ENCODE peak calls at places on chromosomes 6 and 20, in nine cellular contexts. O, Q, F, L, I, C, X, U and E are unnamed samples.

GRCh38 chr6:136706431-136706830 is 85.8 kb downstream of the MAP3K5 start:
- DNase-seq in O (no peak), Q (no peak), F (no peak), L (no peak), I (no peak), C (no peak), X (no peak), U (peak), E (no peak)

GRCh38 chr20:41358230-41358629 is 8.4 kb downstream of the EMILIN3 start:
- DNase-seq in O (peak), Q (peak), F (no peak), L (no peak), I (no peak), C (no peak), X (no peak), U (no peak), E (no peak)

GRCh38 chr6:40922281-40922680 is 116.7 kb downstream of the UNC5CL start:
- DNase-seq in O (no peak), Q (no peak), F (peak), L (no peak), I (no peak), C (no peak), X (no peak), U (no peak), E (no peak)

GRCh38 chr6:117601811-117602150 is 530 bp downstream of the GOPC start:
- DNase-seq in O (peak), Q (no peak), F (no peak), L (no peak), I (peak), C (no peak), X (no peak), U (no peak), E (no peak)

GRCh38 chr20:56522311-56522710 is 2.2 kb upstream of the FAM209A start:
- DNase-seq in O (no peak), Q (no peak), F (no peak), L (no peak), I (no peak), C (no peak), X (no peak), U (no peak), E (no peak)

GRCh38 chr6:131523988-131524673 is 48.9 kb upstream of the ARG1 start:
- DNase-seq in O (no peak), Q (no peak), F (no peak), L (no peak), I (no peak), C (no peak), X (no peak), U (no peak), E (no peak)

GRCh38 chr6:111870054-111870750 is 3.0 kb downstream of the FYN start:
- DNase-seq in O (no peak), Q (no peak), F (no peak), L (no peak), I (no peak), C (no peak), X (no peak), U (no peak), E (no peak)

GRCh38 chr6:36848658-36849441 is 9.6 kb upstream of the CPNE5 start:
- DNase-seq in O (peak), Q (no peak), F (no peak), L (no peak), I (peak), C (no peak), X (no peak), U (no peak), E (no peak)

GRCh38 chr20:42836339-42836738 is 353.4 kb downstream of the PTPRT start:
- DNase-seq in O (peak), Q (peak), F (no peak), L (no peak), I (no peak), C (no peak), X (no peak), U (no peak), E (no peak)

GRCh38 chr6:579339-579738 is 77.6 kb downstream of the HUS1B start:
- DNase-seq in O (no peak), Q (no peak), F (peak), L (no peak), I (no peak), C (peak), X (no peak), U (no peak), E (no peak)

GRCh38 chr6:114690625-114691024 is 347.8 kb upstream of the HS3ST5 start:
- DNase-seq in O (no peak), Q (no peak), F (no peak), L (no peak), I (no peak), C (no peak), X (no peak), U (no peak), E (no peak)

GRCh38 chr20:7879883-7880282 is 60.4 kb downstream of the HAO1 start:
- DNase-seq in O (no peak), Q (peak), F (no peak), L (no peak), I (no peak), C (no peak), X (no peak), U (no peak), E (no peak)

GRCh38 chr6:98970469-98970868 is 22.7 kb upstream of the FBXL4 start:
- DNase-seq in O (no peak), Q (no peak), F (no peak), L (no peak), I (no peak), C (no peak), X (no peak), U (no peak), E (no peak)

GRCh38 chr20:51093240-51093763 is 70.4 kb upstream of the KCNG1 start:
- DNase-seq in O (no peak), Q (no peak), F (no peak), L (no peak), I (no peak), C (no peak), X (no peak), U (no peak), E (no peak)

GRCh38 chr6:66558189-66558588 is 851.2 kb upstream of the EYS start:
- DNase-seq in O (no peak), Q (no peak), F (no peak), L (no peak), I (no peak), C (no peak), X (no peak), U (no peak), E (no peak)

GRCh38 chr6:28589952-28590340 is 64.3 kb downstream of the GPX5 start:
- DNase-seq in O (peak), Q (no peak), F (peak), L (no peak), I (no peak), C (no peak), X (no peak), U (peak), E (no peak)